ENCODE peak calls at places on chromosomes 13 and 19, in four cellular contexts. M, V, T and C are unnamed samples.

GRCh38 chr13:39538826-39539555 is 64.0 kb downstream of the LHFPL6 start:
- DNase-seq in T (no peak), V (no peak), M (peak; percentile 81), C (no peak)

GRCh38 chr19:48645652-48646191 is at the start of gene CA11:
- DNase-seq in M (no peak), V (peak; percentile 55), T (peak; percentile 74), C (peak; percentile 93)

GRCh38 chr19:1287622-1288527 is 2.2 kb downstream of the EFNA2 start:
- DNase-seq in M (no peak), V (no peak), T (no peak), C (no peak)

GRCh38 chr13:48068952-48069351 is 26.0 kb downstream of the MED4 start:
- DNase-seq in M (no peak), V (no peak), T (no peak), C (no peak)

GRCh38 chr13:23760000-23760399 is 129.2 kb downstream of the MIPEP start:
- DNase-seq in V (no peak), M (no peak), T (no peak), C (no peak)

GRCh38 chr13:80265348-80265747 is 75.6 kb downstream of the SPRY2 start:
- DNase-seq in M (no peak), V (no peak), T (no peak), C (no peak)

GRCh38 chr13:111398196-111398595 is 77.8 kb downstream of the TEX29 start:
- DNase-seq in V (no peak), T (no peak), M (no peak), C (no peak)

GRCh38 chr13:44368599-44369368 is 4.8 kb upstream of the SERP2 start:
- DNase-seq in T (no peak), M (no peak), V (no peak), C (no peak)

GRCh38 chr13:45799451-45799850 is 52.1 kb downstream of the SIAH3 start:
- DNase-seq in V (no peak), M (no peak), T (no peak), C (no peak)

GRCh38 chr13:29435125-29435911 is 160.2 kb downstream of the SLC7A1 start:
- DNase-seq in V (no peak), T (no peak), M (peak; percentile 91), C (no peak)

GRCh38 chr13:109483369-109483768 is 303.0 kb downstream of the IRS2 start:
- DNase-seq in M (no peak), T (no peak), V (no peak), C (no peak)

GRCh38 chr19:41546386-41546789 is 29.6 kb upstream of the CEACAM21 start:
- DNase-seq in V (no peak), M (no peak), T (no peak), C (no peak)

GRCh38 chr19:2166741-2167738 is 3.3 kb downstream of the DOT1L start:
- DNase-seq in M (peak; percentile 67), V (peak; percentile 65), T (no peak), C (no peak)

GRCh38 chr13:25170554-25171107 is 1.5 kb downstream of the AMER2 start:
- DNase-seq in T (peak; percentile 73), M (no peak), V (no peak), C (peak; percentile 46)

GRCh38 chr13:50387124-50387581 is 371.9 kb downstream of the KCNRG start:
- DNase-seq in M (peak; percentile 42), T (peak; percentile 54), V (peak; percentile 72), C (peak; percentile 75)

GRCh38 chr13:101875091-101875490 is 422.6 kb downstream of the ITGBL1 start:
- DNase-seq in M (no peak), T (no peak), V (no peak), C (no peak)

GRCh38 chr13:52455677-52456041 is 381 bp downstream of the CKAP2 start:
- DNase-seq in M (peak; percentile 43), T (peak; percentile 94), V (peak; percentile 86), C (peak; percentile 89)

GRCh38 chr19:1324792-1325567 is 39.3 kb downstream of the EFNA2 start:
- DNase-seq in T (no peak), V (no peak), M (peak; percentile 61), C (no peak)

GRCh38 chr13:40433577-40433976 is 232.9 kb downstream of the FOXO1 start:
- DNase-seq in M (no peak), T (no peak), V (no peak), C (no peak)

GRCh38 chr13:26619321-26619720 is 61.8 kb downstream of the WASF3 start:
- DNase-seq in M (peak; percentile 91), V (no peak), T (no peak), C (no peak)

GRCh38 chr19:51750381-51751124 is 1.1 kb downstream of the FPR1 start:
- DNase-seq in V (no peak), T (no peak), M (no peak), C (no peak)

DNA sequence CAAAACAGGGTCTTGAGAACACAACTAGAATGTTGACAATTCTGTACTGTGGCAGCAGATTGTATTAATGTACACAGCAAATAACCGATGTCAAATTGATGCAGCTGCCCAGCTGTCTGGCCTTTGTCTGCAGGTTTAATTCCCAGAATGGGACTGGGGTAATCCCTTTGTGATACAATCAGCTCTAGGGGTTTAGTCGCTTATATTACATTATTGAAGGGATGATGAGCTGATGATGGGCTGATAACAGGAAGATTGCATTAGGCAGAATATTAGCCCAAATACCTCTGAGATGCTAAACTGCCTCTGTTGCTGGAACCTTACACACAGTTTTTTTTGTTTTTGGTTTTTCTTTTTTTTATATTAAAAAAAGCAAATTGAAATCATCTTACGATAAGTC is 265.0 kb downstream of the RBM26 start:
- DNase-seq in V (no peak), M (no peak), T (no peak), C (no peak)
- H4K5ac ChIP-seq in V (no peak overlapping the region), M (no peak overlapping the region), T (no peak overlapping the region), C (no peak overlapping the region)

DNA sequence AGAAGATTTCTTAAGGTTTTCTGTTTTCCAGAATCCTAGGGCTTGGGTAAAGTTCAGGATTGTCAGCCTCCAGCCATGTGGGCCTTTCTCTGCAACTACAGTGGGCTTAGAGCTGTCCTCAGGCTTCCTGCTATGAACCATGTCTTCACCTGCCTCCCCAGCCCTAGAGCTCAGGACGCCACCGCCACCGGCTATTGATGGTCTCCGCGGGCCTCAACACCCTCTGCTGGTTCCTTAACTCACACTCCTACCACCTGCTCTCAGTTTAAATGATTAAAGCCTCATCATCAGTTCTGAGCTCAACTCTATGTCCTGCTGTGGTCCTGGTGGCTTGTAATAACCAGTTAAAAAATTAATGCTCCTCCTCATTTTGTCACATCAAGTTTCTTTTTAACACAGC is 221.0 kb downstream of the EFNB2 start:
- DNase-seq in M (no peak), V (no peak), T (no peak), C (peak; percentile 49)
- H3K56ac ChIP-seq in M (no peak overlapping the region), V (no peak overlapping the region), T (no peak overlapping the region), C (no peak overlapping the region)

GRCh38 chr19:49869009-49869483 is 1.7 kb upstream of the PNKP start:
- DNase-seq in T (peak; percentile 91), M (no peak), V (no peak), C (no peak)
- H3K9ac ChIP-seq in T (peak overlapping the region; percentile 58), M (peak overlapping the region; percentile 28), V (no peak overlapping the region), C (peak overlapping the region; percentile 44)

DNA sequence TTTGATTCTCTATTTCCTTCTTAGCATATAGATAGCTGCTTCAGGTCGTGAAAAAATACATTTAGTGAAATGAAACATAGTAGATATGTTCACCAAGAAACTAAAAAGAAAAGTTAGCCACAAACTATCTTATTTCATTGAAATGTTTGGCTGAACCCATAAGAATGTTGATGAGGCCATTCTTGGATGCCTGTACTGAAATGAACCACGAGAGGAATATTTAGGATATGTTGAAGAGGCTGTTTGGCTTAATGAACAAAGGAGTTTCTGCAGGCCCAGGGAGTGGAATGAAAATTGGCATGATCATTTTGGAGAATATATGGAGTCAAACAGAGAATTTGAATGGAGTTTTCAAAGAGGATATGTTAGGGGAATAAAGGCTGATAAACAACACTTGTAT is 36.2 kb downstream of the KL start:
- DNase-seq in M (peak; percentile 53), T (no peak), V (no peak), C (no peak)
- H4K5ac ChIP-seq in M (no peak overlapping the region), T (no peak overlapping the region), V (no peak overlapping the region), C (no peak overlapping the region)

DNA sequence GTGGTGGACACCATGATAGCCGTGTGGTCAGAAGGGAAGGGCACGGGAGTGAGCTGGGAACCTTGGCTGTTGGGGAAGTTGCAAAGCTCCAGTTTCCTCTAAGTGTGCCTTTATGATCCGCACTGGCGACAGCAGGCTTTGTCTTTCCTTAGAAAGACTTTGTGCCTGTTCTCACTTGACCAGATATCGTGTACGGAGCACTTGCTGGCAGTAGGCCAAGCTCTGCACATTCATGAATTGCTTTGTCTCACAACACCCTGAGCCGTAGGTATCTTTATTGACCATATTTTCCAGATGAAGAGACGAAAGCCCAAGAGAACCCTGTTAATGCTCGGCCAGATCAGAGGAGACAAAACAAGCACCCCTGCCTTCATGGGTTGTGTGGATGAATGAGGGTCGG is 15.1 kb downstream of the CUL4A start:
- DNase-seq in T (no peak), V (no peak), M (no peak), C (no peak)
- H3K56ac ChIP-seq in T (no peak overlapping the region), V (no peak overlapping the region), M (no peak overlapping the region), C (no peak overlapping the region)

GRCh38 chr19:13843104-13843921 is 33.6 kb upstream of the NANOS3 start:
- DNase-seq in T (peak; percentile 68), V (peak; percentile 74), M (peak; percentile 47), C (peak; percentile 84)

GRCh38 chr19:13840751-13841338 is 36.1 kb upstream of the NANOS3 start:
- DNase-seq in M (no peak), T (no peak), V (no peak), C (no peak)

GRCh38 chr19:13839938-13840750 is 36.8 kb upstream of the NANOS3 start:
- DNase-seq in M (peak; percentile 51), T (no peak), V (peak; percentile 28), C (no peak)

GRCh38 chr19:13842294-13843103 is 34.4 kb upstream of the NANOS3 start:
- DNase-seq in T (no peak), M (peak; percentile 65), V (peak; percentile 56), C (peak; percentile 63)

GRCh38 chr19:13841339-13842293 is 35.3 kb upstream of the NANOS3 start:
- DNase-seq in M (no peak), V (peak; percentile 32), T (no peak), C (no peak)
- H3K9ac ChIP-seq in M (peak overlapping the region; percentile 98), V (no peak overlapping the region), T (no peak overlapping the region), C (peak overlapping the region; percentile 90)

DNA sequence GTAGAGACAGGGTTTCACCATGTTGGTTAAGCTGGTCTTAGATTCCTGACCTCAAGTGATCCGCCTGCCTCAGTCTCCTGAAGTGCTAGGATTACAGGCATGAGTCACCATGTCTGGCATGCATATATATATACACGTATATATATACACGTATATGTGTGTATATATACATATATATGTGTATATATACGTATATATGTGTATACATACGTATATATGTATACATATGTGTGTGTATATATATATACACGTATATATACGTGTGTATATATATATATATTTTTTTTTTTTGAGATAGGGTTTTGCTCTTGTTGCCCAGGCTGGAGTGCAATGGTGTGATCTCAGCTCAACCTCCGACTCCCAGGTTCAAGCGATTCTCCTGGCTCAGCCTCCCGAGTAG is 11.9 kb downstream of the DNMT1 start:
- DNase-seq in V (no peak), T (no peak), M (no peak), C (no peak)
- H4K5ac ChIP-seq in V (no peak overlapping the region), T (no peak overlapping the region), M (no peak overlapping the region), C (no peak overlapping the region)

GRCh38 chr13:62702502-62702901 is 1286.9 kb upstream of the PCDH20 start:
- DNase-seq in M (no peak), V (no peak), T (no peak), C (no peak)
- H3K56ac ChIP-seq in M (no peak overlapping the region), V (no peak overlapping the region), T (no peak overlapping the region), C (no peak overlapping the region)